ENCODE peak calls at places on chromosome 16, in nine cellular contexts. N, M, C, X, B, D, O, U and P are unnamed samples.
A peak's percentile ranks its signal among the peaks of the same experiment; 100 is the strongest.

GRCh38 chr16:10728035-10728462 is 15.6 kb upstream of the NUBP1 start:
- DNase-seq in D (no peak), B (peak; percentile 42), N (no peak), M (no peak), U (no peak), C (no peak), O (no peak), X (peak; percentile 70), P (no peak)

GRCh38 chr16:87608400-87608985 is 6.2 kb downstream of the JPH3 start:
- DNase-seq in U (no peak), N (peak; percentile 49), X (peak; percentile 53), C (no peak), M (no peak), O (peak; percentile 84), D (peak; percentile 90), B (peak; percentile 36), P (peak; percentile 50)

GRCh38 chr16:27355610-27356009 is 41.8 kb downstream of the IL4R start:
- DNase-seq in O (peak; percentile 36), X (no peak), U (no peak), C (no peak), M (peak; percentile 82), N (peak; percentile 33), B (peak; percentile 50), D (peak; percentile 83), P (no peak)

GRCh38 chr16:1309888-1310831 is 724 bp downstream of the UBE2I start:
- DNase-seq in D (no peak), N (peak; percentile 50), O (peak; percentile 65), M (peak; percentile 89), X (peak; percentile 83), C (no peak), B (peak; percentile 65), U (no peak), P (peak; percentile 45)

GRCh38 chr16:79658301-79659001 is 57.9 kb upstream of the MAF start:
- DNase-seq in B (no peak), M (no peak), C (peak; percentile 29), N (peak; percentile 53), O (no peak), U (no peak), X (peak; percentile 17), D (no peak), P (no peak)

GRCh38 chr16:10862432-10862831 is 14.6 kb upstream of the CIITA start:
- DNase-seq in D (no peak), B (no peak), X (no peak), N (peak; percentile 90), C (no peak), O (no peak), M (peak; percentile 78), U (no peak), P (no peak)

GRCh38 chr16:50711040-50711439 is 17.6 kb downstream of the NOD2 start:
- DNase-seq in N (no peak), U (no peak), B (no peak), C (no peak), D (no peak), M (no peak), O (no peak), X (no peak), P (no peak)

GRCh38 chr16:10981697-10982216 is 37.4 kb downstream of the CLEC16A start:
- DNase-seq in M (no peak), U (no peak), O (no peak), D (peak; percentile 69), C (peak; percentile 21), B (no peak), N (no peak), X (no peak), P (no peak)

GRCh38 chr16:71442041-71442440 is at the start of gene TLE7:
- DNase-seq in C (no peak), M (no peak), D (no peak), B (no peak), U (no peak), O (no peak), X (no peak), N (no peak), P (no peak)

GRCh38 chr16:7268182-7268581 is 64.5 kb upstream of the RBFOX1 start:
- DNase-seq in D (peak; percentile 78), N (no peak), B (no peak), O (peak; percentile 52), M (no peak), U (no peak), X (no peak), C (peak; percentile 3), P (no peak)

GRCh38 chr16:30053376-30054015 is 12.1 kb upstream of the ALDOA start:
- DNase-seq in X (no peak), B (no peak), N (no peak), C (no peak), O (no peak), U (no peak), M (no peak), D (no peak), P (no peak)

GRCh38 chr16:86498661-86499493 is 11.4 kb upstream of the FOXF1 start:
- DNase-seq in U (no peak), O (no peak), N (no peak), X (no peak), M (peak; percentile 88), D (no peak), B (no peak), C (no peak), P (no peak)

GRCh38 chr16:14529010-14529669 is 100.9 kb downstream of the PARN start:
- DNase-seq in M (peak; percentile 91), O (peak; percentile 64), B (peak; percentile 78), X (peak; percentile 73), N (peak; percentile 77), C (peak; percentile 73), D (peak; percentile 69), U (peak; percentile 81), P (peak; percentile 81)

GRCh38 chr16:56425439-56425832 is at the start of gene AMFR:
- DNase-seq in M (peak; percentile 79), B (peak; percentile 75), D (peak; percentile 71), O (peak; percentile 92), U (no peak), X (peak; percentile 54), N (peak; percentile 72), C (peak; percentile 75), P (peak; percentile 46)

GRCh38 chr16:46673320-46674013 is 15.5 kb downstream of the VPS35 start:
- DNase-seq in U (peak; percentile 27), D (peak; percentile 58), B (peak; percentile 29), C (peak; percentile 74), N (peak; percentile 59), X (no peak), O (peak; percentile 76), M (no peak), P (no peak)

DNA sequence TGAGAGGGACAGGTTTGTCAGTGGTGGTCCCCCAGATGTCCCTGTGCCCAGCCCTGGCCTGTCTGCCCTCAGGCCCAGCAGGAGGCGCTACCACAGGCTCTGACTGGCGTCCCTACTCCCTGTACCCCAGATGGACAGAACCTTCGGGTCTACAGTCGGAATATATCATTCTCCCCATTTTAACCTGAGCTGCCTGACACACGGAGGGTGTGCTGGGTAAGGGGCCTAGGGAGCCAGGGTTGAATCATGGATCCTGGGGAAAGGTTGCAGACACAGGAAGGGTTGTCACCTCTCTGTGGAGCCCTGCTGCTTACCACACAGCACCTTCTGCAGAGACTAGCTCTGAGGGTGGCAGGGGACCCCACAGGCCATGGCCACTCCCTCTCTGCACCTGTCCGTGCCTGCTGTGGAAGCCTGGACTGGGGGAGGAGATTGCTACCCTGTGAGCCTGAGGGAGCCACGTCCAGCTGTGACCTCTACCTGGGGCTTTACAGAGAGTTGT is 162.2 kb upstream of the ZNF267 start:
- DNase-seq in N (no peak), X (no peak), M (no peak), B (no peak), U (no peak), D (no peak), C (no peak), O (peak; percentile 16), P (no peak)
- TF ChIP-seq CTCF in N (no peak), X (no peak), M (no peak), B (no peak), U (no peak), D (peak; percentile 61), C (no peak), O (peak; percentile 23), P (no peak)

GRCh38 chr16:17668411-17668810 is 197.7 kb upstream of the XYLT1 start:
- DNase-seq in U (no peak), O (no peak), X (no peak), M (no peak), N (no peak), B (no peak), D (no peak), C (no peak), P (no peak)
- H3K27ac ChIP-seq in U (no peak overlapping the region), O (no peak overlapping the region), X (no peak overlapping the region), M (no peak overlapping the region), N (no peak overlapping the region), B (no peak overlapping the region), D (no peak overlapping the region), C (no peak overlapping the region), P (no peak overlapping the region)

GRCh38 chr16:88752386-88753002 is 32.5 kb downstream of the PIEZO1 start:
- DNase-seq in U (no peak), D (no peak), B (no peak), N (no peak), O (no peak), C (no peak), M (no peak), X (no peak), P (no peak)

GRCh38 chr16:88748364-88748763 is 36.7 kb downstream of the PIEZO1 start:
- DNase-seq in D (no peak), B (no peak), M (no peak), N (no peak), U (no peak), C (no peak), O (no peak), X (no peak), P (no peak)

GRCh38 chr16:88749358-88749757 is 35.7 kb downstream of the PIEZO1 start:
- DNase-seq in U (no peak), X (no peak), D (no peak), O (no peak), B (no peak), C (no peak), N (no peak), M (no peak), P (no peak)

GRCh38 chr16:88753191-88753590 is 31.8 kb downstream of the PIEZO1 start:
- DNase-seq in M (no peak), O (no peak), N (no peak), U (no peak), D (no peak), X (no peak), C (no peak), B (no peak), P (no peak)

GRCh38 chr16:88750854-88751253 is 34.2 kb downstream of the PIEZO1 start:
- DNase-seq in U (no peak), B (no peak), N (no peak), O (no peak), D (no peak), X (no peak), C (no peak), M (no peak), P (no peak)
- TF ChIP-seq EP300 in U (no peak), B (no peak), N (no peak), O (no peak), D (no peak), X (no peak), C (no peak), M (no peak), P (no peak)

DNA sequence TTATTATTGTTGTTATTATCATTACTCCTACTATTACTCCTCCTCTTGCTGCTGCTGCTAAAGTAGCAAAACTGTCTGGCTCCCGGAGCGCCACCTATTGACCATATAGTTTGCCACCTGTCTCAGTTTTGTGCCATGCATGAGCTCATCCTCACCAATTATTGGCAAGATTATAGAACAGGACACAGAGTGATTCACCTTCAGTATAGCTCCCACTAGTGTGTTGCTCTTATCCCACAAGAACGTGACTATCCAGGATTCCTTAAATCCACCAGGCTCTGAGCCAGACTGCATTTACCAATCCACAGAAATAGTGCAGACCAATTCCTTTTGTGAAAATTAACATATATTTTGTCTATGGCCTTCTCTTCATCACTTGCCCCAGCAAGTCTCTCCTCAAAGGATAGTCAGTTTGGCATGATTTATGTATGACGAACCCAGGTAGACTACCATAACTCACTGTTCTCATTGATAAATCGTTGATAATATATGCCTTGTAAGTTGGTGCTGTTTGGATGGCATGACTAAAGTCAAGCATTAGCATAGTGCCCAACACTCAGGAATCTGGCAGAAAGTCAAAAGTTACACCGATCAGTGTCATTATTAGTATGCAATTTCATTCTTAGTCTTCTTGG is 405.5 kb upstream of the HSBP1 start:
- DNase-seq in X (no peak), D (peak; percentile 49), M (no peak), O (no peak), C (no peak), B (no peak), U (no peak), N (no peak), P (no peak)
- TF ChIP-seq CTCF in X (no peak), D (peak; percentile 29), M (no peak), O (no peak), C (no peak), B (no peak), U (no peak), N (no peak), P (no peak)